ENCODE peak calls at places on chromosomes 12 and 14, in ten cellular contexts. P, M, W, Q, A, F, R, S, E and V are unnamed samples.

GRCh38 chr12:33438890-33439586 is 581 bp downstream of the SYT10 start:
- DNase-seq in P (no peak), M (no peak), W (no peak), Q (peak; percentile 52), A (no peak), F (peak; percentile 87), R (no peak), S (no peak), E (no peak), V (no peak)

GRCh38 chr14:38158468-38158867 is 49.2 kb upstream of the SSTR1 start:
- DNase-seq in P (no peak), M (no peak), W (no peak), Q (no peak), A (no peak), F (no peak), R (no peak), S (no peak), E (no peak), V (no peak)

GRCh38 chr12:116123511-116124258 is 153.8 kb downstream of the MED13L start:
- DNase-seq in P (peak; percentile 45), M (no peak), W (no peak), Q (peak; percentile 72), A (no peak), F (peak; percentile 60), R (no peak), S (no peak), E (peak; percentile 37), V (no peak)

GRCh38 chr14:89399594-89400068 is 17.4 kb downstream of the FOXN3 start:
- DNase-seq in P (no peak), M (no peak), W (no peak), Q (peak; percentile 54), A (peak; percentile 29), F (peak; percentile 66), R (no peak), S (no peak), E (no peak), V (no peak)

GRCh38 chr12:75579552-75579951 is 68.1 kb upstream of the KRR1 start:
- DNase-seq in P (no peak), M (no peak), W (no peak), Q (no peak), A (no peak), F (no peak), R (no peak), S (no peak), E (no peak), V (no peak)

GRCh38 chr12:4272014-4272975 is 1.3 kb upstream of the CCND2 start:
- DNase-seq in P (peak; percentile 83), M (no peak), W (peak; percentile 64), Q (peak; percentile 78), A (peak; percentile 67), F (peak; percentile 93), R (no peak), S (peak; percentile 82), E (peak; percentile 74), V (peak; percentile 83)

GRCh38 chr12:51970904-51971646 is 19.6 kb downstream of the ACVR1B start:
- DNase-seq in P (no peak), M (no peak), W (no peak), Q (peak; percentile 52), A (no peak), F (peak; percentile 87), R (no peak), S (no peak), E (no peak), V (no peak)

GRCh38 chr12:32726286-32726685 is 29.4 kb downstream of the YARS2 start:
- DNase-seq in P (no peak), M (no peak), W (no peak), Q (no peak), A (no peak), F (no peak), R (no peak), S (no peak), E (no peak), V (no peak)

GRCh38 chr12:108572166-108572790 is 9.9 kb downstream of the ISCU start:
- DNase-seq in P (no peak), M (no peak), W (no peak), Q (no peak), A (no peak), F (peak; percentile 31), R (no peak), S (no peak), E (no peak), V (no peak)

GRCh38 chr12:124853781-124854636 is 9.7 kb downstream of the SCARB1 start:
- DNase-seq in P (no peak), M (no peak), W (peak; percentile 54), Q (no peak), A (no peak), F (peak; percentile 60), R (no peak), S (no peak), E (no peak), V (no peak)

GRCh38 chr14:24081739-24082204 is 10.4 kb downstream of the CPNE6 start:
- DNase-seq in P (no peak), M (no peak), W (no peak), Q (no peak), A (no peak), F (no peak), R (no peak), S (no peak), E (no peak), V (no peak)

GRCh38 chr14:24078146-24078545 is 6.8 kb downstream of the CPNE6 start:
- DNase-seq in P (no peak), M (no peak), W (no peak), Q (no peak), A (no peak), F (no peak), R (no peak), S (no peak), E (no peak), V (no peak)

GRCh38 chr14:24079521-24080141 is 8.3 kb downstream of the CPNE6 start:
- DNase-seq in P (no peak), M (no peak), W (no peak), Q (no peak), A (no peak), F (peak; percentile 89), R (no peak), S (no peak), E (no peak), V (no peak)

GRCh38 chr14:24080888-24081738 is 9.8 kb downstream of the CPNE6 start:
- DNase-seq in P (peak; percentile 72), M (no peak), W (no peak), Q (peak; percentile 74), A (peak; percentile 82), F (peak; percentile 85), R (peak; percentile 24), S (peak; percentile 80), E (peak; percentile 41), V (peak; percentile 49)

GRCh38 chr14:24080142-24080530 is 8.8 kb downstream of the CPNE6 start:
- DNase-seq in P (no peak), M (no peak), W (no peak), Q (no peak), A (no peak), F (no peak), R (no peak), S (no peak), E (no peak), V (no peak)
- H3K27ac ChIP-seq in P (no peak overlapping the region), M (no peak overlapping the region), W (no peak overlapping the region), Q (no peak overlapping the region), A (peak overlapping the region; percentile 91), F (peak overlapping the region; percentile 49), R (peak overlapping the region; percentile 36), S (no peak overlapping the region), E (no peak overlapping the region), V (no peak overlapping the region)

GRCh38 chr14:56150645-56151345 is 32.6 kb downstream of the PELI2 start:
- DNase-seq in P (peak; percentile 69), M (no peak), W (no peak), Q (no peak), A (no peak), F (no peak), R (no peak), S (no peak), E (no peak), V (no peak)
- H3K27ac ChIP-seq in P (peak overlapping the region; percentile 99), M (no peak overlapping the region), W (no peak overlapping the region), Q (no peak overlapping the region), A (no peak overlapping the region), F (no peak overlapping the region), R (no peak overlapping the region), S (no peak overlapping the region), E (no peak overlapping the region), V (no peak overlapping the region)

GRCh38 chr14:77561881-77562280 is 54.6 kb downstream of the SPTLC2 start:
- DNase-seq in P (no peak), M (no peak), W (no peak), Q (no peak), A (no peak), F (no peak), R (no peak), S (no peak), E (no peak), V (no peak)

GRCh38 chr14:77557391-77557790 is 58.8 kb upstream of the ISM2 start:
- DNase-seq in P (no peak), M (no peak), W (no peak), Q (no peak), A (no peak), F (no peak), R (no peak), S (no peak), E (no peak), V (no peak)

GRCh38 chr14:77565289-77566081 is 51.0 kb downstream of the SPTLC2 start:
- DNase-seq in P (no peak), M (no peak), W (no peak), Q (no peak), A (no peak), F (no peak), R (no peak), S (no peak), E (no peak), V (no peak)

GRCh38 chr14:77559381-77559780 is 57.1 kb downstream of the SPTLC2 start:
- DNase-seq in P (no peak), M (no peak), W (no peak), Q (no peak), A (no peak), F (no peak), R (no peak), S (no peak), E (no peak), V (no peak)

DNA sequence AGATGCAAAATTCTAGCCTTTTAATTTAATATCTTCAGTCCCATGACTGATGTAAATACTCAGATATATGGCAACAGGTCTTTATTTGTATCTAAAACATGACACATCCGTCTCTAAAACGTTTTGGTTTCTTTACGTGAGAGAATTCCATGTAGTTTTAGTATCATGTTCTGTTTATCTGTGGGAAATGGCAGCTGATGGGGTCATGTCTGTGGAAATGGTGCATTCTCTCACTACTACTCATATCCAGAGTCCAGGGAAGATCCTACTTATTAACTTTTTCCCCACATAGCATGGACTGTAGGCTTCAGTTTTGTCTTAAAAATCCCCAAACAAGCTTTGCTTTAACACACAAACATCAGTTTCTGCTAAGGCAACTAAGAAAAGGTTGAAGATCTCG is 53.8 kb downstream of the SPTLC2 start:
- DNase-seq in P (no peak), M (no peak), W (no peak), Q (no peak), A (no peak), F (no peak), R (no peak), S (no peak), E (no peak), V (no peak)
- H3K27ac ChIP-seq in P (no peak overlapping the region), M (no peak overlapping the region), W (no peak overlapping the region), Q (no peak overlapping the region), A (no peak overlapping the region), F (no peak overlapping the region), R (peak overlapping the region; percentile 31), S (no peak overlapping the region), E (no peak overlapping the region), V (no peak overlapping the region)

DNA sequence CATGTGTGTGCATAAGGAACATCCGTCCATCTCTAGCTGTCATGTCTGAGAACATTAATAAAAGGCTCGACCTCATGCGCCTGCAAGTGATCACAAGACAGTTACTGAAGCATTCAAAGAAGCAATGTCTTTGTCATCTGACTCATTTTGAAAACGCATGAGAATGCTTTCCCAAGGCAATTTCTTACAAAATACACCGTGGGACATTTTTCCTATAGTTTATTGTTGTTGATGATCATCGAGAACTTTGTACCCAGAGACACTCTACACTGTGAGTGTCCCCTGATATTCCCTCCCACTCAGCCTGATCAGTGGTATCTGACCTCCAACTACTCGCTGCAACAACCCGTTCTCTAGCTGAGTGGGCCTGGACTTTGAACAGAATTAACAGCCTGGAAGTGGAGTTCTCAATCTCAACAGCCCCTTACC is 68.1 kb downstream of the ETV6 start:
- DNase-seq in P (no peak), M (no peak), W (no peak), Q (no peak), A (no peak), F (no peak), R (no peak), S (no peak), E (no peak), V (no peak)
- H3K27ac ChIP-seq in P (no peak overlapping the region), M (no peak overlapping the region), W (no peak overlapping the region), Q (peak overlapping the region; percentile 40), A (no peak overlapping the region), F (no peak overlapping the region), R (no peak overlapping the region), S (no peak overlapping the region), E (no peak overlapping the region), V (no peak overlapping the region)